ENCODE peak calls at places on chromosomes 3 and 15, in seven cellular contexts. R, G, A, U, Q, T and J are unnamed samples.

GRCh38 chr3:171614318-171614967 is 154.2 kb upstream of the TNIK start:
- DNase-seq in A (no peak), Q (no peak), T (peak; percentile 29), G (peak; percentile 16), U (no peak), R (peak; percentile 66), J (no peak)

GRCh38 chr3:133401374-133402135 is 1.7 kb downstream of the BFSP2 start:
- DNase-seq in Q (no peak), U (no peak), R (no peak), T (no peak), A (no peak), G (no peak), J (no peak)

GRCh38 chr3:127484601-127485388 is 105.7 kb downstream of the TPRA1 start:
- DNase-seq in G (no peak), T (no peak), U (peak; percentile 26), A (no peak), Q (no peak), R (no peak), J (peak; percentile 23)

GRCh38 chr3:29693863-29694262 is 413.0 kb downstream of the RBMS3 start:
- DNase-seq in A (no peak), U (no peak), R (no peak), G (peak; percentile 31), Q (no peak), T (no peak), J (no peak)

GRCh38 chr3:156509209-156510174 is 45.4 kb downstream of the SSR3 start:
- DNase-seq in R (no peak), A (peak; percentile 36), G (peak; percentile 18), U (no peak), T (no peak), Q (no peak), J (no peak)

GRCh38 chr15:51203797-51204196 is 109.1 kb upstream of the TNFAIP8L3 start:
- DNase-seq in Q (no peak), A (no peak), G (no peak), R (no peak), U (no peak), T (no peak), J (no peak)

GRCh38 chr15:79408041-79408440 is 24.1 kb upstream of the MINAR1 start:
- DNase-seq in Q (no peak), A (no peak), R (no peak), U (no peak), G (no peak), T (no peak), J (no peak)

GRCh38 chr3:8201886-8202285 is 299.7 kb upstream of the LMCD1 start:
- DNase-seq in G (no peak), R (no peak), A (no peak), Q (no peak), T (no peak), U (no peak), J (no peak)

GRCh38 chr15:48191574-48192225 is at the start of gene CTXN2:
- DNase-seq in A (no peak), Q (no peak), T (no peak), U (no peak), G (no peak), R (no peak), J (no peak)

GRCh38 chr15:92954578-92954977 is 54.5 kb downstream of the CHD2 start:
- DNase-seq in A (no peak), T (no peak), U (no peak), Q (no peak), G (peak; percentile 9), R (no peak), J (no peak)

GRCh38 chr3:190064112-190064511 is 56.6 kb downstream of the P3H2 start:
- DNase-seq in A (no peak), T (no peak), Q (no peak), R (peak; percentile 21), G (no peak), U (peak; percentile 25), J (no peak)

GRCh38 chr3:29759443-29760033 is 478.7 kb downstream of the RBMS3 start:
- DNase-seq in A (no peak), R (no peak), Q (no peak), T (no peak), G (no peak), U (no peak), J (no peak)

GRCh38 chr3:172616061-172616461 is 92.8 kb upstream of the TNFSF10 start:
- DNase-seq in U (no peak), A (no peak), R (no peak), Q (no peak), T (no peak), G (no peak), J (no peak)

GRCh38 chr3:187013080-187013838 is 82.9 kb downstream of the ST6GAL1 start:
- DNase-seq in G (no peak), A (no peak), R (no peak), T (no peak), U (no peak), Q (no peak), J (no peak)

GRCh38 chr3:131110087-131110486 is 83.4 kb downstream of the NEK11 start:
- DNase-seq in G (no peak), Q (no peak), T (no peak), U (no peak), A (no peak), R (no peak), J (no peak)

GRCh38 chr15:98503970-98504369 is 144.4 kb upstream of the IGF1R start:
- DNase-seq in T (no peak), U (no peak), R (no peak), A (no peak), Q (no peak), G (no peak), J (no peak)

GRCh38 chr15:31387483-31388118 is 61.0 kb downstream of the KLF13 start:
- DNase-seq in Q (no peak), R (no peak), U (peak; percentile 85), A (no peak), G (no peak), T (no peak), J (peak; percentile 86)

GRCh38 chr3:42501321-42501680 is 1.1 kb upstream of the VIPR1 start:
- DNase-seq in Q (no peak), A (no peak), R (no peak), G (no peak), T (no peak), U (peak; percentile 25), J (no peak)

GRCh38 chr3:38605981-38606380 is 43.5 kb downstream of the SCN5A start:
- DNase-seq in U (no peak), G (no peak), R (no peak), T (no peak), A (no peak), Q (no peak), J (no peak)

GRCh38 chr3:159923961-159924360 is 64.7 kb upstream of the IL12A start:
- DNase-seq in R (no peak), Q (no peak), A (no peak), T (no peak), G (no peak), U (no peak), J (no peak)

GRCh38 chr3:129602730-129603560 is 3.5 kb downstream of the PLXND1 start:
- DNase-seq in U (no peak), R (peak; percentile 77), G (no peak), A (no peak), T (peak; percentile 67), Q (peak; percentile 68), J (no peak)

GRCh38 chr3:129121016-129121791 is 400 bp downstream of the RAB43 start:
- DNase-seq in R (no peak), U (peak; percentile 27), Q (no peak), A (peak; percentile 49), T (peak; percentile 90), G (no peak), J (no peak)

GRCh38 chr3:94365006-94365405 is 302.1 kb downstream of the NSUN3 start:
- DNase-seq in R (no peak), G (no peak), U (no peak), Q (no peak), A (no peak), T (no peak), J (no peak)

DNA sequence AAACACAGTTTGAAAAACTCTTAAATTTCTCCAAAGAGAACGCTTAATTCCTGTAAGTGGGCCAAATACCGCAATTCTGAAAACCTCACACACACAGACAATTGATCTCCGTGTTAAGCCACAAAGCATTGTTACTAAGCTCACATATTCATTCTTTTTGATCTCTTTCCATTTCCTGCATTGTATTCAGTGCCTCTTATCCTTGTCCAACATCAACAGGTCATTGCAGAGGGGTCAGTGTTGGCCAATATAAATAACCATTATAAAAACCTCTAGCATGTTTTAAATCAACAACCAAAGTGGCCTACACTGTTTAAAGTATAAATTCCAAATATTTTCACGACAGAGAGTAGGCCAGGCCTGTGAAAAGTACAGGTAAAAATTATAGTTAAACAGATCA is 171.1 kb downstream of the PDZRN3 start:
- DNase-seq in G (no peak), R (no peak), A (no peak), Q (no peak), T (no peak), U (no peak), J (no peak)
- H3K4me1 ChIP-seq in G (peaks cover 3% of the 10 kb centered on the region), R (no peaks in the 10 kb centered on the region), A (no peaks in the 10 kb centered on the region), Q (no peaks in the 10 kb centered on the region), T (no peaks in the 10 kb centered on the region), U (peaks cover 64% of the 10 kb centered on the region), J (no peaks in the 10 kb centered on the region)

DNA sequence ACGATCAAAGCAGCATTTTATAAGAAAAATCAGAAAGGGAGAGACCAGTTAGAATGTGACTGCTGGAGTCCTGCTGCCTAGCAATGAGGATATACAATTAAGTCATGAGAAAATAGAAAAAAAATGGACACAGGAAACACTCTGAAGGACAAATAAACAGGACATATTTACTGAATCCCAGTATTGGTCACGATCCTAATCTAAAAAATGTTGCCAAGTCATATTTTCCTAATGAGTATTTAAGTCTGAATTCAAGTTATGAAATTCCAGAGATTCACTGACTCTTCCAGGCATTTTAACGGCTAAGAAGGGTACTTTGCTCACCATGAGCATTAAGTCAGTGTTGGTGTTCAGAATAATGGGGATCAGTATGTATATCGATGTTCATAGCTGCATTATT is 154.3 kb upstream of the CCDC54 start:
- DNase-seq in U (no peak), A (no peak), R (no peak), Q (no peak), T (no peak), G (no peak), J (no peak)
- H3K4me1 ChIP-seq in U (no peaks in the 10 kb centered on the region), A (no peaks in the 10 kb centered on the region), R (no peaks in the 10 kb centered on the region), Q (no peaks in the 10 kb centered on the region), T (peaks cover 6% of the 10 kb centered on the region), G (no peaks in the 10 kb centered on the region), J (no peaks in the 10 kb centered on the region)

DNA sequence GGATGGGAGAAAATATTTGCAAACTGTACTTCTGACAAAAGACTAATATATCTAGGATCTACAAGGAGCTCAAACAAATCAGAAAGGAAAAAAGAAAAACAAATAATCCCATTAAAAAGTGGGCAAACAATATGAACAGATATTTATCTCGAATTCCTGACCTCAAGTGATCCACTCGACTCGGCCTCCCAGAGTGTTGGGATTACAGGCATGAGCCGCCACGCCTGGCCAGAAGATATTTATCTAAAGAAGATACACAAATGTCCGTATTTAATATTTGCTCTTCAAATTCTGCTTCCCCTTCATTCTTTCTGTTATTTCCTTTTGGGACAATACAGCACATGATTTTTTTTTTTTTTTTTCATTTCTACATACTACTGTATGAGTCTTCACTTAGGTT is 151.7 kb upstream of the GRM7 start:
- DNase-seq in A (no peak), U (no peak), T (no peak), R (no peak), Q (no peak), G (no peak), J (no peak)
- H3K4me1 ChIP-seq in A (no peaks in the 10 kb centered on the region), U (no peaks in the 10 kb centered on the region), T (no peaks in the 10 kb centered on the region), R (no peaks in the 10 kb centered on the region), Q (no peaks in the 10 kb centered on the region), G (no peaks in the 10 kb centered on the region), J (no peaks in the 10 kb centered on the region)

DNA sequence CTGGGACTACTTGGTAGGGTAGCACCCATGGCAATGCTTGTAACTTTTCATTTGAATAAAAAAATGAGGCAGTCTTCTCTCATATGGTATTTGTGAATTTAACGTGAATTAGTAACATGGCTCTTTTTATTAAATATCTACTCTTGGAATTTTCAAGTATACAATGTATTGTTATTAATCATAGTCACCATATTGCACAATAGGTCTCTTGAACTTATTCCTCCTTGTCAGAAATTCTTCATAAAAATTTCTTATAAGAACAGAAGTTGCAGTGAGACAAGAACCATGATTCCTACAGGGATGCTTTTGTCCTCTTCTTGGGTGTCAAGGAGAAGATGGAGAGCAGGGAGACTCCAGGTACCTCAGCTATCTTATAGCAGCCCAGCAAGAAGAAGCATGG is 203.8 kb upstream of the FEZF2 start:
- DNase-seq in A (no peak), Q (no peak), R (no peak), G (no peak), T (no peak), U (no peak), J (no peak)
- H3K4me1 ChIP-seq in A (no peaks in the 10 kb centered on the region), Q (no peaks in the 10 kb centered on the region), R (no peaks in the 10 kb centered on the region), G (no peaks in the 10 kb centered on the region), T (no peaks in the 10 kb centered on the region), U (no peaks in the 10 kb centered on the region), J (no peaks in the 10 kb centered on the region)